ENCODE peak calls at places on chromosome 1, in seven cellular contexts. X is mesendoderm, P is T follicular helper cell, B is AG04450, R is mammary epithelial cell, D is DMS153, K is endothelial cell of umbilical vein. C is an unnamed sample.

GRCh38 chr1:182087951-182088350 is 26.4 kb upstream of the ZNF648 start:
- DNase-seq in X (no peak), P (no peak), B (no peak), R (peak; percentile 86), D (no peak), K (no peak), C (no peak)

GRCh38 chr1:156103521-156103947 is 11.0 kb upstream of the LMNA start:
- DNase-seq in X (no peak), P (peak; percentile 43), B (no peak), R (no peak), D (peak; percentile 21), K (peak; percentile 73), C (no peak)

GRCh38 chr1:151193856-151194255 is 3.9 kb upstream of the VPS72 start:
- DNase-seq in X (no peak), P (no peak), B (no peak), R (no peak), D (no peak), K (no peak), C (no peak)

GRCh38 chr1:56019472-56019871 is 559.9 kb downstream of the PLPP3 start:
- DNase-seq in X (no peak), P (no peak), B (no peak), R (peak; percentile 8), D (no peak), K (no peak), C (no peak)

GRCh38 chr1:7425229-7425628 is 345.9 kb upstream of the VAMP3 start:
- DNase-seq in X (no peak), P (no peak), B (no peak), R (no peak), D (no peak), K (no peak), C (no peak)

GRCh38 chr1:150233359-150234308 is 2.3 kb downstream of the ANP32E start:
- DNase-seq in X (peak; percentile 18), P (no peak), B (no peak), R (peak; percentile 9), D (no peak), K (peak; percentile 29), C (no peak)

GRCh38 chr1:188937965-188938551 is 1539.6 kb downstream of the BRINP3 start:
- DNase-seq in X (peak; percentile 13), P (no peak), B (no peak), R (no peak), D (no peak), K (peak; percentile 53), C (no peak)

GRCh38 chr1:29593601-29594382 is 357.5 kb downstream of the PTPRU start:
- DNase-seq in X (no peak), P (no peak), B (no peak), R (peak; percentile 33), D (no peak), K (no peak), C (no peak)

GRCh38 chr1:84998642-84999280 is 1.8 kb upstream of the MCOLN2 start:
- DNase-seq in X (peak; percentile 7), P (peak; percentile 44), B (no peak), R (no peak), D (no peak), K (no peak), C (no peak)

GRCh38 chr1:202811296-202812175 is 782 bp downstream of the PCAT6 start:
- DNase-seq in X (peak; percentile 53), P (peak; percentile 6), B (no peak), R (peak; percentile 25), D (no peak), K (no peak), C (no peak)

GRCh38 chr1:31306278-31306677 is 9.4 kb downstream of the ZCCHC17 start:
- DNase-seq in X (no peak), P (no peak), B (peak; percentile 92), R (peak; percentile 89), D (no peak), K (peak; percentile 81), C (peak; percentile 68)

GRCh38 chr1:26471498-26472329 is 526 bp upstream of the HMGN2 start:
- DNase-seq in X (peak; percentile 95), P (peak; percentile 25), B (peak; percentile 32), R (peak; percentile 69), D (peak; percentile 94), K (peak; percentile 65), C (peak; percentile 69)

GRCh38 chr1:115457295-115457694 is 119.2 kb upstream of the NGF start:
- DNase-seq in X (no peak), P (no peak), B (no peak), R (no peak), D (no peak), K (no peak), C (no peak)